ENCODE peak calls at places on chromosomes 12 and 14, in four cellular contexts. One of them, this sample, is unnamed.
A peak's percentile ranks its signal among the peaks of the same experiment; 100 is the strongest.

GRCh38 chr14:100737526-100737925 is 10.8 kb downstream of the DLK1 start:
- DNase-seq in right lobe of liver: peak; percentile 35
- DNase-seq in IMR-90: no peak
- DNase-seq in K562: no peak
- DNase-seq in this sample: no peak

GRCh38 chr12:25459541-25459951 is 93.5 kb downstream of the LMNTD1 start:
- DNase-seq in IMR-90: no peak
- DNase-seq in right lobe of liver: no peak
- DNase-seq in K562: no peak
- DNase-seq in this sample: peak; percentile 40

GRCh38 chr14:75471059-75471458 is 43.2 kb downstream of the JDP2 start:
- DNase-seq in IMR-90: no peak
- DNase-seq in right lobe of liver: no peak
- DNase-seq in K562: no peak
- DNase-seq in this sample: no peak

GRCh38 chr14:52266179-52266578 is 1.3 kb upstream of the PTGDR start:
- DNase-seq in right lobe of liver: no peak
- DNase-seq in K562: no peak
- DNase-seq in IMR-90: peak; percentile 49
- DNase-seq in this sample: no peak

GRCh38 chr12:71128191-71128590 is 29.6 kb downstream of the TSPAN8 start:
- DNase-seq in IMR-90: no peak
- DNase-seq in right lobe of liver: no peak
- DNase-seq in K562: no peak
- DNase-seq in this sample: no peak

GRCh38 chr12:106445981-106446380 is 88.4 kb downstream of the POLR3B start:
- DNase-seq in IMR-90: no peak
- DNase-seq in right lobe of liver: no peak
- DNase-seq in K562: no peak
- DNase-seq in this sample: no peak

GRCh38 chr14:74816124-74816523 is 53.0 kb downstream of the YLPM1 start:
- DNase-seq in right lobe of liver: no peak
- DNase-seq in K562: no peak
- DNase-seq in IMR-90: no peak
- DNase-seq in this sample: no peak

GRCh38 chr14:103607039-103607668 is 21.9 kb upstream of the KLC1 start:
- DNase-seq in K562: peak; percentile 38
- DNase-seq in IMR-90: peak; percentile 92
- DNase-seq in right lobe of liver: peak; percentile 67
- DNase-seq in this sample: peak; percentile 65

GRCh38 chr14:66403183-66403582 is 83.0 kb upstream of the CCDC196 start:
- DNase-seq in K562: no peak
- DNase-seq in IMR-90: peak; percentile 28
- DNase-seq in right lobe of liver: no peak
- DNase-seq in this sample: peak; percentile 34

GRCh38 chr12:79547735-79548347 is 142.9 kb downstream of the PAWR start:
- DNase-seq in IMR-90: peak; percentile 83
- DNase-seq in K562: peak; percentile 17
- DNase-seq in right lobe of liver: no peak
- DNase-seq in this sample: peak; percentile 51

DNA sequence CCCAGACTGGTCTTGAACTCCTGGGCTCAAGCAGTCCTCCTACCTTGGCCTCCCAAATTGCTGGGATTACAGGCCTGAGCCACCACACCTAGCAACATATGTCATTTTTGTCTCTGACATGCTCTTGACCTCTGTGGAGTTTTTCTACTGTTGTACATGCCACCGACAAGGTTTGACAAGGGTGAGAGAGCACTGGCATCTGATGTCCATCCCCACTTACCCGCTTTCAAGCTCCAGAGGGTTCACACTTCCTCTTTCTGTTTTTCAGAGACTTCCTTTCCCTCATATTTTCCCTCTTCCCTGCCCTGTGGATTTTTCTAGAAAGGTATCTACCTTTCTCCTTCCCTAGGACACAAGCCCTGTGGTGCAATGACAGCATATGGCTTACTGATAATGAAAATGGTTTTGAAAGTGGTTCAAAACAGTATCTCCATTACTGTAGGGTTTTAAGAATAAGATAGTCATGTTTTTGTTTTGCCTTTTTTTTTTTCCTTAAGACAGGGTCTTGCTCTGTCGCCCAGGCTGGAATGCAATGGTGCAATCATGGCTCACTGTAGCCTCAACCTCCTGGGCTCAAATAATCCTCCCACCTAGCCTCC is 27.7 kb upstream of the PLEKHG3 start:
- DNase-seq in right lobe of liver: no peak
- DNase-seq in K562: no peak
- DNase-seq in IMR-90: no peak
- DNase-seq in this sample: no peak
- H3K9me3 ChIP-seq in right lobe of liver: no peaks in the 10 kb centered on the region
- H3K9me3 ChIP-seq in K562: no peaks in the 10 kb centered on the region
- H3K9me3 ChIP-seq in IMR-90: no peaks in the 10 kb centered on the region
- H3K9me3 ChIP-seq in this sample: no peaks in the 10 kb centered on the region

DNA sequence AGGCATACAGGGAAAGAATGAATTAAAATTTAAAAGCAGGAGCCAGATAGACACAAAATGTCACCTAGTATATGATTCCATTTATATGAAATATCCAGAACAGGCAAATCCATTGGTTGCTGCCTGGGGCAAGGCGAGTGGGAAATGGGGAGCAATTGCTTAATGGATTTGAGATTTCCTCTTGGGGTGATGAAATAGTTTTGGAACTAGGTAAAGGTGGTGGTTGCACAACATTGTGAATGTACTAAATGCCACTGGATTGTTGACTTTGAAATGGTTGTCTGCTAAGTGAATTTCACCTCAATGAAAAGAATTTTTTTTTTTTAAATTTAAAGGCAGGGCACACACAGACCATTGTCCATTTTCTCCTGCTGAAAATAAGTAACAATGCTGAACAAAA is 61.9 kb downstream of the ABCC9 start:
- DNase-seq in right lobe of liver: no peak
- DNase-seq in IMR-90: no peak
- DNase-seq in K562: no peak
- DNase-seq in this sample: no peak
- H3K27ac ChIP-seq in right lobe of liver: no peak overlapping the region
- H3K27ac ChIP-seq in IMR-90: no peak overlapping the region
- H3K27ac ChIP-seq in K562: no peak overlapping the region
- H3K27ac ChIP-seq in this sample: no peak overlapping the region

GRCh38 chr14:93540235-93540634 is 109.5 kb downstream of the UNC79 start:
- DNase-seq in IMR-90: no peak
- DNase-seq in right lobe of liver: no peak
- DNase-seq in K562: no peak
- DNase-seq in this sample: no peak

GRCh38 chr14:93546642-93547041 is 115.9 kb downstream of the UNC79 start:
- DNase-seq in IMR-90: no peak
- DNase-seq in right lobe of liver: no peak
- DNase-seq in K562: no peak
- DNase-seq in this sample: no peak

GRCh38 chr14:93548102-93548843 is 117.5 kb downstream of the UNC79 start:
- DNase-seq in right lobe of liver: no peak
- DNase-seq in K562: no peak
- DNase-seq in IMR-90: no peak
- DNase-seq in this sample: no peak

GRCh38 chr14:93544212-93544611 is 113.5 kb downstream of the UNC79 start:
- DNase-seq in right lobe of liver: no peak
- DNase-seq in K562: no peak
- DNase-seq in IMR-90: no peak
- DNase-seq in this sample: no peak

DNA sequence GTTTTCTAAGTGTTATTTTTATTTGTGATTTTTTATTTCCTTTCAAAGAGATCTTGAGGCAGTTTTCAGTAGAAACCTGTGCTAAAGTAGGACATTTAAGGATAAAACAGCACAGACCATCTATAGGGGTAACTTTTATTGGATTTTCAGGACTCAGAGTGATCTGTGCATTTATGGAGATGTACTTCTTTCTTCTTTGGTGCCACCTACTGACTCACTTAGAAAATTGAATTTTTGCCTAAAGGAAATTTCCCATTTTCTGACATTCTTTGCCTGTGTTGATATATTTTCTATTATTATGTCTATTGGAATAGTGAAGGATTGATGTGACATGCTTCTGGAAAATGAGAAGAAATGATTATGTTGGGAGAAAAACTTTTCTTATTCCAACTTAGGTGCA is 113.0 kb downstream of the UNC79 start:
- DNase-seq in K562: no peak
- DNase-seq in right lobe of liver: no peak
- DNase-seq in IMR-90: peak; percentile 33
- DNase-seq in this sample: peak; percentile 38
- TF ChIP-seq CTCF in K562: peak; percentile 49
- TF ChIP-seq CTCF in right lobe of liver: peak; percentile 30
- TF ChIP-seq CTCF in IMR-90: peak; percentile 53
- TF ChIP-seq CTCF in this sample: peak; percentile 78

GRCh38 chr14:56211844-56212243 is 93.6 kb downstream of the PELI2 start:
- DNase-seq in IMR-90: no peak
- DNase-seq in K562: no peak
- DNase-seq in right lobe of liver: no peak
- DNase-seq in this sample: no peak
- H3K9me3 ChIP-seq in IMR-90: no peaks in the 10 kb centered on the region
- H3K9me3 ChIP-seq in K562: no peaks in the 10 kb centered on the region
- H3K9me3 ChIP-seq in right lobe of liver: no peaks in the 10 kb centered on the region
- H3K9me3 ChIP-seq in this sample: no peaks in the 10 kb centered on the region

DNA sequence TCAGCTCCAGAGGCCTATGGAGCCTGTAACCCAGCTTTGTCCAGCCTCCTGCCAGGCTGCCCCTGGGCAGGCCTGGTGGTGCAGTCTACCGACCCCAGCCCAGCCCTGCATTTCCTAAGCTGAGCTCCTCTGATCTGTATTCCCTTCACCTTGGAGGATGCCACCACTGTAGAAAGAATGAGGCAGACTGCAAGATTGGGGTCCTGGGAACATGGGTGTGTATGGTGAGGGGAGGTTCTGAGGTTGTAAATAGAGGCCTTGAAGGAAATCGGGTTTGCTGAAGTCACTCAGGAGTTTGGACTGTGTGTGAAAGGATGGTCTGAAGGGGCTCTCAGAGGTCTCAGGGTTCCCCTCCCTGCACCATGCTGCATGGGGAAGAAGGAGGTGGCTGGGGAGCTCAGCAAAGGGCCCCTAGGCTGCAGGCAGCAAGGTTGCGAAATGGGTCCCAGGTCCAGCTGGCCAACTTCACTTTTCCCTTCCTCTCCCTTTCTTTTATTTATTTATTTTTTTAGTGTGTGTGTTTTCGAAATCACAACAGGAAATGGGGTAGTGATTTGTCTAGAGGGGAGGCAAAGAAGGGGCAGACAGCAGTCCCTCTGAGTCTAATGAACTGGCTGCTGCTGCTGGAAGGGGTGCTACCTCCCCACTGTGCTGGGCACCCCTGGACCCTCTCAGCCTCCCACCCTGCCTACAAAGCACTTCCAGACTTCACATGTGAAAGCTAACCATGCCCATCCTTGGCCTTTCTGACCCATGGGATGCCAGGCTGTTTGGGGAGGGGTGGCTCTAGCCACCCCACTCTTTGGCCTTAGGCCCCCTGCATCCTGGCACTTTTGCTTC is 1.3 kb upstream of the LRP1-AS start:
- DNase-seq in IMR-90: peak; percentile 77
- DNase-seq in K562: no peak
- DNase-seq in right lobe of liver: peak; percentile 87
- DNase-seq in this sample: no peak
- H3K27ac ChIP-seq in IMR-90: peak overlapping the region; percentile 94
- H3K27ac ChIP-seq in K562: no peak overlapping the region
- H3K27ac ChIP-seq in right lobe of liver: peak overlapping the region; percentile 77
- H3K27ac ChIP-seq in this sample: no peak overlapping the region